ENCODE peak calls at places on chromosomes 11 and 22, in four cellular contexts. W is fibroblast of pulmonary artery, L is fibroblast of the aortic adventitia, N is body of pancreas. A is an unnamed sample.

GRCh38 chr22:35987487-35987886 is 41.1 kb downstream of the RBFOX2 start:
- DNase-seq in L (no peak), N (no peak), W (peak; percentile 38), A (no peak)

GRCh38 chr11:60563553-60564235 is 48.5 kb downstream of the MS4A13 start:
- DNase-seq in W (no peak), N (no peak), L (peak; percentile 1), A (no peak)

GRCh38 chr11:45243931-45244330 is 42.2 kb downstream of the SYT13 start:
- DNase-seq in N (no peak), L (no peak), W (no peak), A (no peak)

GRCh38 chr11:92948116-92948515 is 21.3 kb upstream of the MTNR1B start:
- DNase-seq in L (no peak), W (no peak), N (peak; percentile 73), A (no peak)

GRCh38 chr11:101880208-101880607 is 34.6 kb upstream of the CEP126 start:
- DNase-seq in W (peak; percentile 86), L (peak; percentile 81), N (peak; percentile 12), A (peak; percentile 30)

GRCh38 chr11:117819096-117820040 is 5.2 kb downstream of the FXYD2 start:
- DNase-seq in W (peak; percentile 85), L (peak; percentile 71), N (peak; percentile 77), A (peak; percentile 41)

GRCh38 chr22:24975125-24975640 is 22.7 kb downstream of the KIAA1671 start:
- DNase-seq in W (no peak), N (no peak), L (no peak), A (no peak)

GRCh38 chr11:65506770-65507485 is 8.1 kb downstream of the MALAT1 start:
- DNase-seq in N (peak; percentile 61), W (peak; percentile 95), L (no peak), A (peak; percentile 82)

GRCh38 chr11:75105462-75105925 is 8.8 kb upstream of the OR2AT4 start:
- DNase-seq in L (peak; percentile 47), N (no peak), W (no peak), A (no peak)

GRCh38 chr11:69972351-69972802 is 105.7 kb upstream of the ANO1 start:
- DNase-seq in N (no peak), W (no peak), L (no peak), A (no peak)

GRCh38 chr11:93547768-93548167 is 4.6 kb upstream of the SMCO4 start:
- DNase-seq in N (no peak), L (no peak), W (no peak), A (no peak)

GRCh38 chr11:66659785-66660184 is 17.9 kb downstream of the RBM4B start:
- DNase-seq in N (no peak), L (no peak), W (no peak), A (no peak)

GRCh38 chr11:66418986-66419308 is 1.9 kb upstream of the NPAS4 start:
- DNase-seq in N (no peak), W (no peak), L (no peak), A (no peak)

GRCh38 chr11:86116996-86117705 is 48.3 kb upstream of the PICALM start:
- DNase-seq in L (peak; percentile 56), W (peak; percentile 61), N (no peak), A (no peak)

GRCh38 chr22:17120281-17120680 is 879 bp downstream of the TMEM121B start:
- DNase-seq in L (peak; percentile 22), W (peak; percentile 53), N (peak; percentile 70), A (no peak)

GRCh38 chr22:19355413-19356157 is 64.1 kb upstream of the CLTCL1 start:
- DNase-seq in L (no peak), W (no peak), N (no peak), A (no peak)

GRCh38 chr22:25987948-25988347 is 181.3 kb upstream of the SEZ6L start:
- DNase-seq in N (no peak), L (no peak), W (no peak), A (no peak)

GRCh38 chr22:36929621-36930020 is 16.2 kb downstream of the CSF2RB start:
- DNase-seq in L (no peak), W (no peak), N (no peak), A (no peak)

GRCh38 chr11:123174196-123175183 is 20.6 kb downstream of the CLMP start:
- DNase-seq in W (peak; percentile 97), L (peak; percentile 99), N (peak; percentile 38), A (no peak)

GRCh38 chr11:92859290-92859689 is 110.2 kb upstream of the MTNR1B start:
- DNase-seq in N (no peak), W (no peak), L (no peak), A (no peak)

GRCh38 chr22:37662039-37662438 is 3.5 kb downstream of the PDXP start:
- DNase-seq in W (no peak), L (no peak), N (no peak), A (no peak)

DNA sequence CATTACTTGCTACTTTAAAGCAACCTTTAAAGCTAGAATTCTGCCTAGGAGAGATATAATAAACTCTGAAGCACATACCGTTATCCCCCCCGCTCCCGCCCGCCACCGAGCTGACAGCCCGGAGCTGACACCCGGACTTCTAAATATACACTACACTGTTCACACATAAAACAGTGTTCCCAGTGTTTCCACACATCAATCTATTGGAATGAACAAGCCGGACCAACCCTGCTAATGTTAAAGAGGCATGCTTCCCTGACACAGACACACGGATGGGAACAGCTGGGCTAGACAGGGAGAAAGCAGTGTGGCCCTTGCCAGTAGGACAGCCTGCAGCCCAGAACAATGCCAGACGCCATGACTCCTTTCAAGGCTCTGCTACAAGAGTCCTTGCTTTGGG is 108.4 kb upstream of the CSNK2A3 start:
- DNase-seq in W (no peak), N (no peak), L (no peak), A (no peak)
- H3K4me3 ChIP-seq in W (no peak overlapping the region), N (no peak overlapping the region), L (no peak overlapping the region), A (no peak overlapping the region)

GRCh38 chr11:748007-748359 is 719 bp downstream of the TALDO1 start:
- DNase-seq in L (peak; percentile 22), N (no peak), W (no peak), A (no peak)

GRCh38 chr11:749731-750130 is 2.5 kb downstream of the TALDO1 start:
- DNase-seq in W (no peak), N (no peak), L (peak; percentile 30), A (no peak)

GRCh38 chr11:746289-747175 is 732 bp upstream of the TALDO1 start:
- DNase-seq in L (no peak), W (no peak), N (peak; percentile 57), A (no peak)

GRCh38 chr11:742571-743201 is 4.6 kb upstream of the TALDO1 start:
- DNase-seq in N (no peak), L (no peak), W (no peak), A (peak; percentile 57)

GRCh38 chr11:747176-748006 is at the start of gene TALDO1:
- DNase-seq in W (peak; percentile 80), L (peak; percentile 68), N (peak; percentile 94), A (peak; percentile 43)
- TF ChIP-seq CTCF in W (no peak), L (peak; percentile 9), N (peak; percentile 20), A (peak; percentile 36)

DNA sequence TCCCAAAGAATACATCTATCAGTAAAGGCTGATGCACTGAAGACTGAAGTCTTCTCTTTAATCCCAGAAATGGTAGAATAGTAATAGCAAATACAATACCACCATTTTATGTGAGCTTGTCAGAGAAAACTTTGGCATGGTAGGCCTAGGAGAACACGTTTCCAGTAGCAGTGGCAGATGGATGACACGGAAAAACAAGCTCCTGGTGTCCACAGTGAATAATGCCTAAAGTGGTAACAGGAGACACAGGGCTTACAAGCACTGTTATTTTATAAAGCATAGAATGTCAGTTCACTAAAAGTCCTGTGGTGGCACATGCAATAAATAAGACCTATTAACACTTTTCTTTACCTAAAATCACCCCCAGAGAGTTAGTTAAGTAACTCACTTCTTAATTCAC is 277.6 kb downstream of the TTC28 start:
- DNase-seq in W (no peak), N (no peak), L (no peak), A (no peak)
- H3K4me3 ChIP-seq in W (no peak overlapping the region), N (no peak overlapping the region), L (no peak overlapping the region), A (no peak overlapping the region)

DNA sequence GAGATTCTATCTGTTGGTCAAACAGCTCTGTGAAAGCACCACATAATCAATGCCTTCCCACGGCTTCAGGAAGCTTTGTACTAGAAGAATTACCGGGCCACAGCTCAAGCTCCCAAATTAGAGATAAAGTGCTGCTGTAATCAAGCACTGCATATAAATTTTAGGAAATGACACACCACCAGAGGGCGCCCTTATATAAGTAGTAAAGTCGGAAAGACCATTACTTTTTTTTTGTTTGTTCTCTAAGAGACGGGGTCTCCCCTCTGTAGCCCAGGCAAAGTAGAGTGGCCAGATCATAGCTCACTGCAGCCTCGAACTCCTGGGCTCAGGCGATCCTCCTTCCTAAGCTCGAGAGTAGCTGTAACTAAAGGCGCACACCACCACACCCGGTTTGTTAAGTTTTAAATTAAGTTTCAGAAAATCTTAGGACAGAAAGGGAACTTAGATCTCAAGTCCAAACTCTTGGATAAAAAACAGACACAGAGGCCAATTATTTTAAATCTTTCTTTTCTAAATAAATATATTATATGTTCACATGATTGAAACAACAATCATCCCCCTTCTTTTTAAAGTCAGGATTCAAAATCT is 32.6 kb downstream of the PRCP start:
- DNase-seq in N (peak; percentile 81), L (peak; percentile 89), W (peak; percentile 86), A (peak; percentile 37)
- TF ChIP-seq CTCF in N (peak; percentile 71), L (peak; percentile 59), W (peak; percentile 57), A (peak; percentile 57)

DNA sequence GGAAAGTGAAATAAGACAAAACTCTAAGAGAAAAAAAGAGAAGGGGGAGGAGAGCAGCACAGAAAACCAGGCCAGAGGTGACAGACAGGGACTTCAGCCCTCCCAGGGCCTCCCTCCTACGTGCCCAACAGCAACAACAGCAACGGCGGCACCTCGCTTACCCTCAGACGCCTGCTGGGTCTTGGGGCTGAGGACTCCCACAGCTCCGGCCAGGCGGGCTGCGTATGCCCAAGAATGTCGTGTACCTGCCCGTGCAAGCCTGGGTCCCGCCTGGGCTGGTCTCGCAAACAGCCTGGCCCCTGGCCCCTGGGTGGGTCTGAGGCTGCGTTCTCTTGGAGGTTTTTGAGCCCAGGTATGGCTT is 30.5 kb downstream of the ARAP1 start:
- DNase-seq in L (no peak), W (peak; percentile 42), N (peak; percentile 45), A (no peak)
- H3K4me3 ChIP-seq in L (peak overlapping the region; percentile 82), W (peak overlapping the region; percentile 72), N (peak overlapping the region; percentile 76), A (peak overlapping the region; percentile 81)

A was measured in LNCaP clone FGC.